ENCODE peak calls at places on chromosomes 4 and X, in four cellular contexts. L is HepG2, I is K562, B is HCT116. T is an unnamed sample.

GRCh38 chr4:7120341-7120740 is 52.5 kb upstream of the GRPEL1 start:
- DNase-seq in L (no peak), I (peak), B (peak), T (no peak)

GRCh38 chr4:8886625-8887406 is 15.2 kb upstream of the HMX1 start:
- DNase-seq in B (no peak), L (no peak), I (peak), T (no peak)

GRCh38 chr4:157587681-157588423 is 367.3 kb downstream of the GRIA2 start:
- DNase-seq in L (no peak), I (no peak), B (no peak), T (no peak)

GRCh38 chr4:106334732-106335131 is 18.4 kb downstream of the AIMP1 start:
- DNase-seq in I (no peak), B (no peak), L (no peak), T (no peak)

GRCh38 chr4:111693754-111694153 is 451.5 kb upstream of the FAM241A start:
- DNase-seq in L (no peak), I (no peak), B (no peak), T (no peak)

GRCh38 chr4:76486588-76487276 is 51.7 kb downstream of the SHROOM3 start:
- DNase-seq in I (no peak), L (no peak), B (no peak), T (no peak)

GRCh38 chr4:156764145-156764544 is 207.5 kb downstream of the PDGFC start:
- DNase-seq in I (no peak), B (no peak), L (no peak), T (no peak)

GRCh38 chrX:11665144-11666040 is at the start of gene ARHGAP6:
- DNase-seq in B (no peak), I (no peak), L (no peak), T (no peak)

GRCh38 chr4:56786955-56787354 is 34.5 kb downstream of the SPINK2 start:
- DNase-seq in L (no peak), B (no peak), I (no peak), T (no peak)

GRCh38 chr4:165345663-165346417 is 18.4 kb downstream of the MSMO1 start:
- DNase-seq in I (no peak), L (no peak), B (no peak), T (no peak)

GRCh38 chr4:88697588-88698329 is at the start of gene NAP1L5:
- DNase-seq in L (no peak), B (peak), I (peak), T (peak)

GRCh38 chr4:136424052-136424451 is 1108.2 kb downstream of the PCDH18 start:
- DNase-seq in B (no peak), I (no peak), L (no peak), T (no peak)

GRCh38 chr4:186021461-186022167 is 47.3 kb upstream of the TLR3 start:
- DNase-seq in L (peak), I (no peak), B (no peak), T (peak)

GRCh38 chr4:183860726-183861125 is 44.4 kb upstream of the STOX2 start:
- DNase-seq in B (no peak), I (no peak), L (no peak), T (no peak)

GRCh38 chr4:10656420-10656819 is 28.1 kb downstream of the CLNK start:
- DNase-seq in I (no peak), B (no peak), L (no peak), T (no peak)

GRCh38 chr4:5976431-5976830 is 41.8 kb downstream of the C4orf50 start:
- DNase-seq in B (no peak), I (no peak), L (no peak), T (no peak)

GRCh38 chr4:173270312-173271027 is 63.7 kb downstream of the HMGB2 start:
- DNase-seq in L (no peak), I (no peak), B (no peak), T (no peak)

GRCh38 chrX:18887177-18887820 is 96.6 kb downstream of the PHKA2 start:
- DNase-seq in I (no peak), B (no peak), L (no peak), T (no peak)

GRCh38 chrX:20433376-20433775 is 166.7 kb upstream of the RPS6KA3 start:
- DNase-seq in I (no peak), L (no peak), B (no peak), T (no peak)

GRCh38 chr4:152676052-152676854 is 3.5 kb downstream of the TMEM154 start:
- DNase-seq in I (no peak), L (no peak), B (no peak), T (no peak)

GRCh38 chr4:23889814-23890269 is at the start of gene PPARGC1A:
- DNase-seq in L (peak), I (peak), B (no peak), T (no peak)

GRCh38 chr4:76950846-76951321 is 1.3 kb downstream of the SEPTIN11 start:
- DNase-seq in L (no peak), I (no peak), B (no peak), T (no peak)

GRCh38 chr4:39936565-39937418 is 40.9 kb downstream of the PDS5A start:
- DNase-seq in I (no peak), L (no peak), B (no peak), T (no peak)

GRCh38 chrX:3175659-3176438 is 134.6 kb downstream of the ARSF start:
- DNase-seq in I (no peak), B (no peak), L (no peak), T (no peak)

GRCh38 chr4:182190306-182190705 is 52.9 kb upstream of the TENM3 start:
- DNase-seq in B (no peak), L (no peak), I (no peak), T (no peak)

GRCh38 chr4:75698963-75699228 is 25.5 kb upstream of the USO1 start:
- DNase-seq in B (no peak), L (no peak), I (no peak), T (no peak)

GRCh38 chrX:133645977-133646750 is 230.9 kb upstream of the GPC4 start:
- DNase-seq in I (no peak), L (no peak), B (no peak), T (no peak)

GRCh38 chrX:152674135-152674534 is 24.5 kb upstream of the MAGEA3 start:
- DNase-seq in B (no peak), I (no peak), L (no peak), T (no peak)

GRCh38 chr4:73454920-73455319 is 18.9 kb downstream of the AFP start:
- DNase-seq in I (no peak), L (no peak), B (no peak), T (no peak)

GRCh38 chrX:150088766-150089518 is 150.7 kb upstream of the EOLA2 start:
- DNase-seq in L (no peak), B (no peak), I (no peak), T (no peak)

GRCh38 chr4:174604198-174604597 is 81.9 kb upstream of the HPGD start:
- DNase-seq in B (no peak), I (no peak), L (no peak), T (no peak)

GRCh38 chr4:140659935-140660710 is 91.4 kb upstream of the UCP1 start:
- DNase-seq in I (no peak), B (no peak), L (no peak), T (no peak)

GRCh38 chrX:51461053-51462050 is 35.0 kb downstream of the NUDT11 start:
- DNase-seq in L (peak), I (peak), B (peak), T (peak)

GRCh38 chrX:108439961-108440696 is 491 bp downstream of the COL4A5 start:
- DNase-seq in I (peak), L (no peak), B (no peak), T (no peak)

GRCh38 chrX:47169726-47170515 is 23.7 kb upstream of the UBA1 start:
- DNase-seq in L (no peak), B (no peak), I (no peak), T (no peak)

GRCh38 chr4:168832746-168833575 is 177.1 kb downstream of the CBR4 start:
- DNase-seq in B (no peak), I (no peak), L (no peak), T (no peak)

GRCh38 chr4:20857081-20857480 is 156.8 kb downstream of the PACRGL start:
- DNase-seq in B (no peak), L (no peak), I (no peak), T (no peak)

GRCh38 chr4:41363384-41363981 is 106.8 kb downstream of the UCHL1 start:
- DNase-seq in L (no peak), I (no peak), B (no peak), T (no peak)

DNA sequence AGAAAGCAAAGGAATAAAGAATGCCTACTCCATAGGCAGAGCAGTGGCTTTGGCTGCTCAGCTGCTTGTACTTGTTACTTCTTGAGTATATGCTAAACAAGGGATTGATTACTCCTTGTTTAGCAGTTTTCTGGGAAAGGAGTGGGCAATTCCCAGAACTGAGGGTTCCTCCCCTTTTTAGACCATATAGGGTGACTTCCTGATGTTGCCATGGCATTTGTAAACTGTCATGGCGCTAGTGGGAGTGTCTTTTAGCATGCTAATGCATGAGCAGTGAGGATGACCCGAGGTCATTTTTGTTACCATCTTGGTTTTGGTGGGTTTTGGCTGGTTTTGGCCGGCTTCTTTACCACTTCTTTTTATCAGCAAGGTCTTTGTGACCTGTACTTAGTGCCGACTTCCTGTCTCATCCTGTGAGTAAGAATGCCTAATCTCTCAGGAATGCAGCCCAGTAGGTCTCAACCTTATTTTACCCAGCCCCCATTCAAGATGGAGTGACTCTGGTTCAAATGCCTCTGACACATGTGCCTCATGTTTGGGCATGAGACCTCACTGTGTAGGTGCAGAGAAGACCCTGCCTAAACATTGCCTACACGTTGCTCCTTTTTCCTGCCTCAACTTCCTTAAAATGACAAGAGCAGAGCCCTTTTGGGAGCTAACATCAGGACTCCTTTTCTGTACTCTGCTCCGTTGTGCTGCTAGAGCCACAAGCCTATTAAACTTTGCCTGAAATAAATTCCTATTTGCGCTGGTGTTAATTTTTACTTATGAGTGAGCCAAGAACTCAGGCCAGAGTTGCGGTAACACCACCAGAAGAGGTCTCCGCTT is 21.0 kb upstream of the UBA6 start:
- DNase-seq in B (peak), I (no peak), L (no peak), T (no peak)
- TF ChIP-seq POLR2AphosphoS5 in B (peak), I (peak), L (no peak), T (no peak)

DNA sequence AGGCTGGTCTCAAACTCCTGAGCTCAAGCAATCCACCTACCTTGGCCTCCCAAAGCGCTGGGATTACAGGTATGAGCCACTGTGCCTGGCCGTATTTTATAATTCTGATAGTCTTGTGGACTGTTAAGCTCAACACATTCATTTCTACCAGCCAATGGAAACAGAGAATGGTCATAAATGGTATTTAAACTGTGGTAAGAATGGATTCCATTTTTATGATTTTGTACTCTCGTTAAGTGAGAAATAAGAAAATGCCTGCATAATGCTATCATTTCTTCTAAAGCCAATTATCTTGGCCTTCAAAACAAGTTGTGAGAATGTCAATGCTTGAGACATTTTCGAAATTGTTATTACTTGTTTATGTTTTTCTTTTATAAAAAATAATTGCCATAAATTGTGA is 321.0 kb downstream of the IL15 start:
- DNase-seq in I (no peak), B (no peak), L (no peak), T (no peak)
- TF ChIP-seq TCF7L2 in I (no peak), B (no peak), L (no peak), T (no peak)

GRCh38 chrX:49122499-49122898 is 1.0 kb downstream of the GPKOW start:
- DNase-seq in B (no peak), L (no peak), I (peak), T (no peak)
- H3K4me3 ChIP-seq in B (peak), L (peak), I (peak), T (peak)

DNA sequence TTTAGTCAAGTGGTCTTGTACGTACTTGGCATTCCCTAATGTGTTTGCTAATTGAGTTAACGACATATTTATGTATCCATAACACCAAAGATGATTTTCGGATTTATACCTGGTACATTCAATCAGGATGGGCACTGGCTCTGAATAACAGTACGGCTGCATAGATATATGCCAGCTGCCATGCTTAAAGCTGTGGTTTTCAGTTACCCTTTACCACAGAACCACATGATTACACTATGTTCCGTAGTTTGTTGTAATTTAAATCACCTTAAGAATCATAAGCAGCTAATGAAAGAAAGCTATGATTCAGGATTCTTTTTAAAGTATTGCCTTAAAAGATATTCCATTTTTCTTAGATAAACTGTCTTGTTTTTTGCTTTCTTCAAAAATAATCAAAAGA is 53.6 kb downstream of the FIP1L1 start:
- DNase-seq in L (no peak), I (no peak), B (no peak), T (no peak)
- TF ChIP-seq POLR2AphosphoS5 in L (no peak), I (no peak), B (no peak), T (no peak)

GRCh38 chr4:21952549-21952948 is 4.0 kb upstream of the KCNIP4 start:
- DNase-seq in I (no peak), L (no peak), B (no peak), T (no peak)
- TF ChIP-seq TCF7L2 in I (no peak), L (no peak), B (no peak), T (no peak)

DNA sequence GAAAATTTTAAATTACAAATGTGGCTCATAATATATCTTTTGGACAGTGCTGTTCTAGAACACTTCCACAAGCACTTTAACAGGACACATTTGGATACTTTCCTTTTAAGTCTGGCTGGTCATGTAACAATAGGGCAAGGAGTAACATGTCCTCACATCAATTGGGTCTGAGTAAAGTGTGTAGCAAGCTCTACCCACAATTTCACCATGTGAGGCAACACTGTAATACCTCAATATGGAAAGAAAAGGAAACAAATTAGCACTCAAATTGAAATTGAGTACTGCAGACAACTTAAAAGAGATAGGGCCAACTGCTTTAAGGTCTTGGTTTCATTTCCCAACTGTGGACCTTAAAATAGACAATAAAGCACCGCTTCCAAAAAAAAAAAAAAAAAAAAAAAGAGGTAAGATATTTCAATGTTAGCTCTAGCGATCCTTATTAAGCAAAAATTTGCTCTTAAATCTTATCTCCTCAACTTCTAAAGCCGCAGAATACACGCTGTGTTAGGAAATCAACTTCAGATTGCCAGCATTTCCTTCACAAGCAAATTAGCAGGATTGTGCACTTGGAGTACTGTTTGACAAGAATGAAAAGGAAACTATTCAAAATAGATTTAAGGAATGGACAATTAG is 1.7 kb downstream of the CASK start:
- DNase-seq in I (no peak), B (no peak), L (peak), T (no peak)
- H3K4me3 ChIP-seq in I (no peak), B (peak), L (peak), T (peak)

GRCh38 chr4:26345541-26345940 is 24.7 kb downstream of the RBPJ start:
- DNase-seq in I (no peak), L (no peak), B (no peak), T (no peak)

GRCh38 chr4:26349496-26349895 is 28.7 kb downstream of the RBPJ start:
- DNase-seq in I (no peak), L (no peak), B (no peak), T (no peak)

GRCh38 chr4:26344901-26345300 is 24.1 kb downstream of the RBPJ start:
- DNase-seq in L (no peak), I (no peak), B (no peak), T (no peak)

GRCh38 chr4:26343041-26343403 is 22.2 kb downstream of the RBPJ start:
- DNase-seq in B (no peak), L (no peak), I (no peak), T (no peak)

DNA sequence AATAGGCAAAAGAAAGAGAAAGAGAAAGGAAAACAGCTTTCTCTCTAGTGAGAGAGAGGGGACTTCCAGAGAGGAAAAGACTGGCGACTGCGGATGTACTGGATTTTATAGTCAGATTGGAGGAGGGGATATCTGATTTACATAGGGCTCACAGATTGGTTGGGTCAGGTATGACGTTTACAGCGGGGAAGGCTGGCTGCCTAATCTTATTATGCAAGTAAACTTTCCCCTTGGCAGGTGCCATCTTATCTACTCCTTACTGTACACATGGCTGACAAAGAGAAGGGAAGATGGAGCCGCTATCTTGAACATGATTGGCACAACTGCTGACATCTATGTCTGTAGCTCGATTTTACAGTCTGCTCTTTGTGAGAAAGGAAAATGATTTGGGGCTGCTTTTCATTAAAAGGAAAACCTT is 25.4 kb downstream of the RBPJ start:
- DNase-seq in I (peak), B (no peak), L (no peak), T (no peak)
- TF ChIP-seq POLR2AphosphoS5 in I (no peak), B (no peak), L (no peak), T (no peak)

GRCh38 chr4:80730158-80730557 is 300.4 kb upstream of the BMP3 start:
- DNase-seq in L (no peak), B (no peak), I (no peak), T (no peak)
- TF ChIP-seq TCF7L2 in L (no peak), B (no peak), I (no peak), T (no peak)